ENCODE peak calls at places on chromosomes 16 and 17, in five cellular contexts. R is stimulated activated CD4-positive, alpha-beta T cell treated with anti-CD3 and anti-CD28 coated beads, Interleukin-2, amount 100 ng/mL, for 24 hours; E is right cardiac atrium; F is left ventricle myocardium superior; Z is AG09319. D is an unnamed sample.

GRCh38 chr16:81661082-81661481 is 118.0 kb upstream of the PLCG2 start:
- DNase-seq in R (no peak), E (no peak), F (no peak), Z (no peak), D (no peak)

GRCh38 chr16:25014500-25015147 is 545 bp downstream of the ARHGAP17 start:
- DNase-seq in R (peak), E (peak), F (peak), Z (no peak), D (no peak)

GRCh38 chr17:43591750-43592562 is 45.8 kb upstream of the ETV4 start:
- DNase-seq in R (no peak), E (peak), F (peak), Z (peak), D (no peak)

GRCh38 chr16:76583466-76583865 is 306.3 kb downstream of the CNTNAP4 start:
- DNase-seq in R (no peak), E (peak), F (peak), Z (no peak), D (no peak)

GRCh38 chr17:78600181-78600651 is 23.0 kb upstream of the DNAH17 start:
- DNase-seq in R (no peak), E (no peak), F (peak), Z (no peak), D (no peak)

GRCh38 chr17:10114931-10115535 is 83.4 kb downstream of the GAS7 start:
- DNase-seq in R (peak), E (peak), F (peak), Z (peak), D (peak)

GRCh38 chr17:72699566-72699965 is 392.9 kb downstream of the SLC39A11 start:
- DNase-seq in R (no peak), E (peak), F (no peak), Z (no peak), D (no peak)

GRCh38 chr17:6145946-6146345 is 75.8 kb downstream of the WSCD1 start:
- DNase-seq in R (no peak), E (no peak), F (no peak), Z (no peak), D (no peak)

GRCh38 chr17:15262291-15263205 is 2.6 kb downstream of the PMP22 start:
- DNase-seq in R (no peak), E (peak), F (peak), Z (peak), D (peak)

GRCh38 chr17:78140169-78141051 is 5.8 kb upstream of the C17orf99 start:
- DNase-seq in R (peak), E (peak), F (peak), Z (peak), D (no peak)